ENCODE peak calls at places on chromosome 11, in ten cellular contexts. C, P, M, E, L, N, W, A, H and Y are unnamed samples.

GRCh38 chr11:130603585-130603906 is 155.1 kb downstream of the ADAMTS15 start:
- DNase-seq in L (no peak), C (no peak), H (no peak), P (no peak), A (no peak), M (no peak), N (no peak), E (no peak), W (no peak), Y (no peak)

GRCh38 chr11:47705722-47706121 is 9.4 kb downstream of the AGBL2 start:
- DNase-seq in W (no peak), N (no peak), P (no peak), L (no peak), M (no peak), E (no peak), H (no peak), A (no peak), C (no peak), Y (no peak)

GRCh38 chr11:36684840-36685800 is 87.1 kb upstream of the RAG2 start:
- DNase-seq in H (no peak), A (no peak), P (no peak), W (no peak), C (no peak), M (no peak), E (no peak), N (no peak), L (no peak), Y (peak; percentile 77)

GRCh38 chr11:104637652-104638170 is 260.5 kb downstream of the CASP12 start:
- DNase-seq in M (no peak), W (no peak), P (no peak), E (no peak), N (no peak), L (no peak), H (no peak), A (no peak), C (no peak), Y (no peak)

GRCh38 chr11:60984616-60985015 is 13.1 kb downstream of the CD6 start:
- DNase-seq in E (no peak), A (no peak), P (no peak), W (no peak), L (no peak), C (no peak), M (no peak), N (no peak), H (no peak), Y (no peak)

GRCh38 chr11:35750981-35751663 is 88.5 kb downstream of the TRIM44 start:
- DNase-seq in A (no peak), W (no peak), C (no peak), P (no peak), E (no peak), L (no peak), M (peak; percentile 25), N (no peak), H (no peak), Y (no peak)

GRCh38 chr11:63553759-63554158 is 9.4 kb downstream of the PLAAT2 start:
- DNase-seq in N (no peak), L (peak; percentile 65), M (no peak), W (no peak), H (no peak), C (no peak), A (no peak), P (peak; percentile 49), E (no peak), Y (peak; percentile 78)

GRCh38 chr11:124868322-124869274 is 3.4 kb downstream of the ROBO3 start:
- DNase-seq in M (no peak), W (no peak), L (no peak), A (no peak), H (no peak), C (no peak), N (no peak), E (no peak), P (no peak), Y (no peak)

GRCh38 chr11:63813563-63814382 is 517 bp downstream of the SPINDOC start:
- DNase-seq in A (no peak), W (no peak), P (peak; percentile 71), M (peak; percentile 40), N (peak; percentile 51), E (peak; percentile 57), C (no peak), H (peak; percentile 59), L (peak; percentile 68), Y (peak; percentile 58)

GRCh38 chr11:27443746-27444465 is 28.7 kb downstream of the LGR4 start:
- DNase-seq in C (no peak), N (no peak), E (no peak), H (no peak), L (no peak), P (no peak), M (no peak), A (no peak), W (no peak), Y (no peak)

DNA sequence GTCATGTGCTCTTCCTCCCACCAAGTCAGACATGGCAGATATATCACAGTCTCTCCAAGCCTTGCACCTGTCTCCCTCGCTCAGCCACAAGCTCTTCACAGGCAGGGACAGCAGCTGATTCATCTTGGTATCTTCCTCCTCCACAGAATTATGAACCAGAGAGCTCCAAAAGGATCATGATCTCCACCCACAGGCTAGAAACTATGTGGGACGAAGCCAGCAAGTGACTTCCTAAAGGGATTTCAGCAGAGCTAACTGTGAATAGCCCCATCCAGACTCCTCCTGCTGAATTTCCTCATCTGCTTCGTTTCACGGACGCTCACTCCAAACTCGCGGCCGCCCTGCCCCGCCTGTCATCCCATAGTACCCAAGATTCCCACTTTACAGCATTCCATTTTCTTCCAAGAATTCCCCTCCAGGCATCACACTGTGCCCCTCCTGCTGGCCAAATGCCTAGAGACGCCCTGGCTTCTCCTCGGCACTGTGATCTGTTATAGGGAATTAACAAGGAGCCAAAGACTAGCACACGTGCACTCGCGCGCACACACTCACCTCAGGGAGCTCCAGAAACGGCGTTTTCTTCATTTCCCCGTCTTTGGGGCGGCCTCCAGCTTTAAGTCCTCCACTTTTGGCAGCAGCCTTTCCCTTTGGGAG is 35.7 kb downstream of the SPATA19 start:
- DNase-seq in P (no peak), M (no peak), L (no peak), N (no peak), E (no peak), W (no peak), C (no peak), H (no peak), A (no peak), Y (no peak)
- TF ChIP-seq CTCF in P (no peak), M (no peak), L (no peak), N (no peak), E (no peak), W (no peak), C (no peak), H (no peak), A (no peak), Y (no peak)

DNA sequence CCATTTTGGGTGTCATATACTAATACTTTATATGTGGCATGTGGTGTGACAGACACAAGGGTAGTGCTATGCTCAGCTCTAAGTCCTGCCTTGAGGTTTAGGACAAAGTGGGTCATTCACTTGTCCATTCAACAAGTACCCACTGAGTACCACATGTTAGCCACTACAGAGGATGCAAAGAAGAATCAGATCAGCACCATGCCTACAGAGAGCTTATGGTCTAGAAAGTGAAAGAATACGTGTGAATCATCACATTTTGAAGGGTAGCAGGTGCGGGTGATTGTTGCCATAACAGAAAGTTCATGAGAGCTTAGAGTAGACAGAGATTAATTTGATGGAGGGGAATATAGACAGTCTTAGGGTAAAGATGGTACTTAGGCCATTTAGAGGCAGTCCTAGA is 18.3 kb downstream of the CLMP start:
- DNase-seq in N (no peak), A (no peak), E (no peak), C (no peak), W (no peak), L (no peak), H (no peak), M (no peak), P (no peak), Y (no peak)
- TF ChIP-seq CTCF in N (no peak), A (no peak), E (no peak), C (no peak), W (no peak), L (no peak), H (no peak), M (no peak), P (no peak), Y (no peak)

GRCh38 chr11:12110714-12111481 is 508 bp downstream of the MICAL2 start:
- DNase-seq in P (peak; percentile 63), W (peak; percentile 68), E (peak; percentile 21), C (no peak), H (peak; percentile 41), L (no peak), N (peak; percentile 28), M (peak; percentile 36), A (no peak), Y (peak; percentile 64)

GRCh38 chr11:12109591-12110196 is 696 bp upstream of the MICAL2 start:
- DNase-seq in M (no peak), N (no peak), C (no peak), A (no peak), P (no peak), E (no peak), W (no peak), L (no peak), H (no peak), Y (peak; percentile 72)

GRCh38 chr11:12111482-12112149 is 1.2 kb downstream of the MICAL2 start:
- DNase-seq in E (no peak), M (peak; percentile 52), P (no peak), C (no peak), W (no peak), N (peak; percentile 22), H (no peak), L (no peak), A (no peak), Y (no peak)

GRCh38 chr11:12108875-12109453 is 1.4 kb upstream of the MICAL2 start:
- DNase-seq in W (no peak), A (no peak), L (no peak), H (no peak), E (no peak), N (no peak), C (no peak), M (no peak), P (no peak), Y (no peak)

DNA sequence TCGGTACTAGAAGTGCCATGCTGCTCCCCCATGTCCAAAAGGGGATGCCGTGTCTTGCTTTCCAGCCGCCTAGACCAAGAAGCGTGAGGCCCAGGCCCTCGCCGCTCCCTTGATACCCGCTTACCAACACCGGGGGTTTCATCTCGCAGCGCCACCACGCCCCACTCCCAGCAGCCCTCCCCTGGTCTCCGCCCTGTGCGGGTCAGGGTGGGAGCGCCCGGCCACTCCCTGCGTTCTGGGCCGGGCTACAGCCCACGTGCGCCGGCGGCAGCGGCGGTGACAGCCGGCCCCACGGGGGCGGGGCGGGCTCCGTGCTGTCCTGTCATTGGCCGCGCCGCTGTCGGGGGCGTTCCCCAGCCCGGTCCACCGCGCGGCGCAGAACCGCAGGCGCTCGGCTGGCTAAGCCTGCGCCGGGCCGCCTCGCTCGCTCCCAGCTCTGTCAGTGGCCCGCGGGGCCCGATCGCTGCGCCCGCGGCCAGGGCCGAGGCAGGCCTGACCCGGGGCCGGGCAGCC is at the start of gene MICAL2:
- DNase-seq in W (peak; percentile 93), E (peak; percentile 79), C (no peak), N (peak; percentile 86), A (peak; percentile 72), M (peak; percentile 82), L (no peak), H (peak; percentile 92), P (peak; percentile 94), Y (peak; percentile 88)
- TF ChIP-seq CTCF in W (no peak), E (no peak), C (no peak), N (no peak), A (no peak), M (no peak), L (no peak), H (no peak), P (no peak), Y (no peak)

DNA sequence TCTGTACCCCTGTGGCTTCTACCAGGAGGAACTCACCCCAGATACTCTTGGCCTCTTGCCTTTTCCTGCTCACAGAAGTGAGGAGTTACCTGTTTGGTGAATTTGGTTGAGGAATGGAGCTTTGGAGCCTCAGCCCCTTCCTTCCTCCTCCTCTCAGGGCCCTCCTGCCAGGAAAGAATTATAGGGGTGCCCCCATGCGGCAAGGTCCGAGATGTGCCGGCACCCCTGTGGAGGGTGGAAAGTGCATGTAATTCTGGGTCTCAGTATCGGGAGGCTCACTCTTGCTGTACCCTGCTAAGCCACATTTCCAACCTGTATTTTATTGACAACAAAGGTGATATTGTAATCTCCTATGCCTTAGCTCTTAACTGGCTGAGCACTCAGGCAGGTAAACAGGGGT is 13.7 kb upstream of the IGSF22 start:
- DNase-seq in A (no peak), C (no peak), H (no peak), L (no peak), W (no peak), E (no peak), N (no peak), P (no peak), M (no peak), Y (no peak)
- TF ChIP-seq CTCF in A (no peak), C (no peak), H (no peak), L (no peak), W (no peak), E (no peak), N (no peak), P (no peak), M (no peak), Y (no peak)